ENCODE peak calls at places on chromosomes 2 and 18, in five cellular contexts. X is A549, F is HepG2, G is HCT116, T is heart left ventricle. E is an unnamed sample.

GRCh38 chr2:54331095-54331835 is 75.2 kb upstream of the TSPYL6 start:
- ATAC-seq in T (no peak), F (peak), G (no peak), X (no peak), E (no peak)

GRCh38 chr2:237299897-237300296 is 114.1 kb downstream of the COL6A3 start:
- ATAC-seq in G (peak), X (no peak), T (no peak), F (no peak), E (no peak)

GRCh38 chr18:22570492-22570891 is 152.8 kb upstream of the CTAGE1 start:
- ATAC-seq in T (no peak), F (no peak), X (no peak), G (no peak), E (no peak)

GRCh38 chr2:196915512-196916189 is 10.9 kb downstream of the PGAP1 start:
- ATAC-seq in F (no peak), T (no peak), X (no peak), G (no peak), E (no peak)

GRCh38 chr2:149926149-149926548 is 338.6 kb upstream of the MMADHC start:
- ATAC-seq in X (no peak), T (no peak), F (no peak), G (no peak), E (no peak)

GRCh38 chr2:11833601-11834000 is 87.2 kb downstream of the LPIN1 start:
- ATAC-seq in X (no peak), G (no peak), F (no peak), T (no peak), E (no peak)

GRCh38 chr2:159375241-159375640 is 88.7 kb upstream of the WDSUB1 start:
- ATAC-seq in G (no peak), F (no peak), T (no peak), X (no peak), E (no peak)

GRCh38 chr18:12765127-12765526 is 62.3 kb downstream of the PSMG2 start:
- ATAC-seq in X (no peak), F (no peak), G (peak), T (no peak), E (no peak)

GRCh38 chr18:45254683-45255082 is 360.6 kb upstream of the SLC14A2 start:
- ATAC-seq in X (no peak), G (no peak), F (no peak), T (peak), E (peak)

GRCh38 chr2:218238896-218239295 is 21.9 kb downstream of the ARPC2 start:
- ATAC-seq in T (no peak), G (no peak), F (no peak), X (no peak), E (no peak)

GRCh38 chr2:218234487-218234886 is 17.5 kb downstream of the ARPC2 start:
- ATAC-seq in T (no peak), X (no peak), G (no peak), F (no peak), E (no peak)

GRCh38 chr2:218233543-218233942 is 16.6 kb downstream of the ARPC2 start:
- ATAC-seq in G (no peak), T (no peak), F (no peak), X (no peak), E (no peak)

GRCh38 chr2:218235017-218235416 is 18.0 kb downstream of the ARPC2 start:
- ATAC-seq in T (no peak), X (no peak), F (no peak), G (no peak), E (no peak)

DNA sequence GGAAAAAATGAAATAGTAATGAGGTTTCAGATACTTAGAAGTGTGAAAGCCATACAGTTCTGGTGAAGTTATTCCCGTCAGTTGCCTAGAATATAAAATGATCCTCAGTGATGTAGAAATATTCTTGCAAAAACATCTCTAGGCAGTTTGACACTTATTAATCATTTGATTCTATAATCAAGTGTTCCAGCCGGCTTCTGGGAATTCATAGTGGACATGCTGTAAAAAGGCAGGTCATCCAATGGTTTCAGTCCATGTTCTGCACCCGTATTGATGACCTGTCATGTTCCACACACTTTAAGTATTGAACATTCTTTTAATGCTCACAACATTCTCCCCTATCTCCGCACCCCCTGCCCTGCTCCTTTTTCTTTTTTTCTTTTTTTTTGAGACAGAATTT is 19.8 kb downstream of the ARPC2 start:
- ATAC-seq in T (no peak), F (no peak), X (no peak), G (no peak), E (no peak)
- TF ChIP-seq POLR2A in T (no peak), F (no peak), X (no peak), G (no peak), E (no peak)

GRCh38 chr2:63058742-63059433 is 8.3 kb downstream of the OTX1 start:
- ATAC-seq in X (no peak), T (no peak), F (peak), G (no peak), E (no peak)
- H3K4me3 ChIP-seq in X (no peak), T (peak), F (no peak), G (no peak), E (no peak)

DNA sequence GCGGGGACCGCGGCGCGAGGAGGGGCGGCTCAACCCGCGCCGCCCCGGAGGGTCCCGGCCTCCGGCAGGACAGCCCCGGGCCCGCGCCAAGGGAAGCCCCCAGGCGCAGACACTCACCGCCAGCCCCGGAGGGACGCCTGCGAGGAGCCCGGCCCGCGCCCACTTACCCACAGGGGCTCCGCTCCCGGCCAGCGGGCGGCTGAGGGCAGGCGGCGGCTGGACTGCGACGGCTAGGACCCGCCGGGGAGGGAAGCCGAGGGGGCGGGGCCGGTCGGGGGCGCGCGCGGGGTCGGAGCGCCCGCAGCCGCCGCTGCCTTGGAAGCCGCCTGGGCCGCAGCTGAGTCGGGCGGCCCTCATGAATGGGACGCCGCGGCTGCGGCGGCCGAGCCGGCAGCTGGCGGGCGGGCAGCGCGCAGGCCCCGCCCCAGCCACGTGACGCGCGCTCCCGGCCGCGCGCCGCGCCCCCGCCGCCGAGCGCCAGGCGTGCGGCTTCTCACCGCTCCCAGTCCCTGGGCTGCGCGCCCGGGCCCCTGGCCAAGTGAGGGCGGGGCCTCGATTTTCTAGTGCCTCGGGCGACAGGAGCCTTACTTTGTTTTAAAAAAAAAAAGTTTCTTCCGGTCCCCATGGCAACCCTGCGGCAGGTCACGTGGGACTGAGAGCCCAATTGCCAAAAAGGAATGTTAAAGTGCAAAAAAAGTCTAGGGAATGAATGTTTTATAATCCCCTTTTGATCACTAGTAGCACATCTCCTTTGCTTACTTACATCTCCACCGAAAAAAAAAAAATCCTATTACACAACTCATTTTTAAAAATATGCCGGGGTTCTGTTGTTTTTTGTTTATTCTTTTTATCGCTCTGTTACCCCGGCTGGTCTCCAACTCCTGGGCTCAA is at the start of gene LPIN2:
- ATAC-seq in X (peak), F (peak), T (peak), G (peak), E (peak)
- TF ChIP-seq POLR2A in X (no peak), F (peak), T (peak), G (peak), E (peak)

DNA sequence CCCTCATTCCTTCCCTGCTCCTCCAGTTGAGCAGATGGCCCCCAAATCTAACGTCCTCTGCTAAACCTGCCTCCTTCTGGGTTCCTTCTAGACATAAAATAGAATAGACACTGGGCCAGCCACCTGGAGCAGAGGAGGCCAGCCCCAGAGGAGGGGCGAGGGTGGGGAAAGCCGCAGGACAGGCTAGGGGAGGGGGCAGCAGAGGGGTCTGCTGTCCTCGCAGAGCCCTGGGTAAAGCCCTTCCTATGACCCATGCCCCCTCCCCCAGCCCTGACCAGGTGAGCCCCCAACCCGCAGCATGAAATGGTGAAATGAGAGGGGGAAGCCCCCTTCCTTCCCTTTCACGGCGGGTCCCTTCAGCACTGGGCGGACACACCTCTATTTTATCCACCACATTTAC is 7.8 kb downstream of the MFSD2B start:
- ATAC-seq in T (no peak), G (no peak), X (no peak), F (no peak), E (no peak)
- H3K4me3 ChIP-seq in T (no peak), G (no peak), X (no peak), F (no peak), E (no peak)

GRCh38 chr2:135311268-135311667 is 219.8 kb downstream of the ZRANB3 start:
- ATAC-seq in X (no peak), T (no peak), G (no peak), F (no peak), E (no peak)
- TF ChIP-seq POLR2A in X (no peak), T (no peak), G (no peak), F (no peak), E (no peak)

GRCh38 chr2:224930990-224931389 is 111.3 kb downstream of the DOCK10 start:
- ATAC-seq in X (no peak), T (no peak), F (no peak), G (peak), E (no peak)

GRCh38 chr2:224931956-224932355 is 110.3 kb downstream of the DOCK10 start:
- ATAC-seq in G (no peak), F (no peak), T (no peak), X (no peak), E (no peak)

GRCh38 chr2:224929512-224929911 is 112.8 kb downstream of the DOCK10 start:
- ATAC-seq in F (no peak), G (no peak), X (no peak), T (no peak), E (no peak)

GRCh38 chr2:224927671-224928173 is 114.5 kb downstream of the DOCK10 start:
- ATAC-seq in G (no peak), T (no peak), F (no peak), X (peak), E (no peak)

GRCh38 chr2:224930124-224930523 is 112.1 kb downstream of the DOCK10 start:
- ATAC-seq in F (no peak), X (no peak), G (no peak), T (no peak), E (no peak)
- H3K4me3 ChIP-seq in F (no peak), X (no peak), G (no peak), T (no peak), E (no peak)

GRCh38 chr2:75340560-75340959 is 141.2 kb upstream of the TACR1 start:
- ATAC-seq in F (no peak), G (no peak), X (no peak), T (no peak), E (no peak)

GRCh38 chr2:75334076-75334475 is 134.8 kb upstream of the TACR1 start:
- ATAC-seq in T (no peak), X (no peak), F (no peak), G (no peak), E (no peak)

GRCh38 chr2:75342504-75343175 is 143.3 kb upstream of the TACR1 start:
- ATAC-seq in G (no peak), T (no peak), F (no peak), X (no peak), E (no peak)

GRCh38 chr2:75337040-75337439 is 137.7 kb upstream of the TACR1 start:
- ATAC-seq in X (no peak), T (no peak), G (no peak), F (no peak), E (no peak)

DNA sequence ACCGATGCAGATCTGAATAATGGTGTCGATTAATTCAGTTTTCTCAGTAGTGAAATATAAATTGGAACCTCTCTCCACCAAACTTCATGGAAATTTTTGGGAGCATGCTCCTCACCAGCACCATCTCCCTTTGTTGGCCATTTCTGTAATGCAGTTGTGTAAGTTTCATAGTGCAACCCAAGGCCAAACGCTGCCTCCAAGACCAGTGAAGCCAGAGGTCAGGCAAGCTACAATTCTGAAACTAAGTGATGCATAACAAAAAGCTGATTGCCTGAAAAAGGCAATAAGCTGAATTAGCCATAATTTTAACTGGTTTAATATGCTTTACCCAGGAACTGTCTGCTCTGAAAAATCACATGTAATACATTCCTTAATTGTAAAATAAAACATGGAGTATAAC is 138.3 kb upstream of the TACR1 start:
- ATAC-seq in F (no peak), G (no peak), X (no peak), T (no peak), E (no peak)
- TF ChIP-seq POLR2A in F (no peak), G (no peak), X (no peak), T (no peak), E (no peak)

GRCh38 chr18:48709371-48709770 is 170.5 kb downstream of the CTIF start:
- ATAC-seq in F (no peak), G (no peak), T (peak), X (no peak), E (no peak)
- H3K4me3 ChIP-seq in F (no peak), G (no peak), T (no peak), X (no peak), E (no peak)

DNA sequence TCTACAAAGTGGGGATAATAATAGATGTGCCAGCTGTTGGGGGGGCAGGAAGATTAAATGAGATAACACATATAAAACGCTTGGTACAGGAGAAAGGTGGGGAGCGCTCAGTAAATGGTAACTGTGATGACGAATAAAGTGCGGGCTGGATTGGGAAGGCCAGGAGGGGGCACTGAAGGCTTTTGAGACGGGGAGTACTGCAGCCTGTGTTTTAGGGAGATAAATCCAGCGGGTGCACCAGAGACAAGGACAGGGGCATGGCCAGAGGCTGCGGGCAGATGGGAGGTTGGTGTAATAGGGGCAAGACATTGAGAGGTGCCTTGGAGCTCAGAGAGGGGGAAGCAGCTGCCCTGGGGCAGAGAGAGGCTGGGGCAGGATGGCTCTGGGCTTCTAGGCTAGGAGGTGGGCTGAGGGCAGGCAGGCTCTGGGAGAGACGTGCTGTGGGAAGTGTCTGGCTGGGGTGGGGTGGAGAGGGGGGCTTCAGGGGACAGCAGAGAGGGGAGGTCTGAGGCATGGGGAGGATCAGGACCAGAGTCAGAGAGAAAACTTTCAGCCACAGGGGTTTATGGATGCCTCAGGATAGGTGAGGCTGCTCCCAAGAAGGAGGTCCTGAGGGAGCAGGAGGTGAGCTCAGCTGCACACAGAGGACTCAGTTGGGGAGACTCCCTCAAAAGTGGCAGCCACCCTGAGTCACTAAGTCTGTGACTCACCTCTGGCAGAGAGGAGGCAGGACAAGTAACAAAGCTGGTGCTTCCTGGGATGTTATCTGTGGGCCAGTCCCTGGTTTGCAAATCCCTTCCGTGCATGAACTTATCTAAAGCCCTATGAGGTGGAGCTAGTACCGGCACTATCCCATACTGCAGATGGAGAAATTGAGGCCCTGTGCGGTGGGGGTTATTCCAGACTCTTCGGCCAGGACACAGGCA is 18.9 kb downstream of the TEX44 start:
- ATAC-seq in F (peak), X (peak), G (peak), T (no peak), E (peak)
- TF ChIP-seq POLR2A in F (no peak), X (no peak), G (no peak), T (peak), E (no peak)